ENCODE peak calls at places on chromosomes 13 and 19, in seven cellular contexts. One of them, this sample, is unnamed.
A peak's percentile ranks its signal among the peaks of the same experiment; 100 is the strongest.

GRCh38 chr13:109494955-109495354 is 291.4 kb downstream of the IRS2 start:
- DNase-seq in tibial artery: no peak
- DNase-seq in epithelial cell of esophagus: peak; percentile 81
- DNase-seq in DND-41: no peak
- DNase-seq in GM12865: no peak
- DNase-seq in transverse colon: no peak
- DNase-seq in neural crest cell: no peak
- DNase-seq in this sample: peak; percentile 81

GRCh38 chr19:39265321-39265916 is 2.8 kb upstream of the IFNL2 start:
- DNase-seq in tibial artery: no peak
- DNase-seq in epithelial cell of esophagus: no peak
- DNase-seq in DND-41: no peak
- DNase-seq in GM12865: no peak
- DNase-seq in transverse colon: no peak
- DNase-seq in neural crest cell: no peak
- DNase-seq in this sample: no peak

GRCh38 chr19:1967087-1967608 is 26.2 kb downstream of the CSNK1G2 start:
- DNase-seq in tibial artery: no peak
- DNase-seq in epithelial cell of esophagus: no peak
- DNase-seq in DND-41: no peak
- DNase-seq in GM12865: no peak
- DNase-seq in transverse colon: no peak
- DNase-seq in neural crest cell: no peak
- DNase-seq in this sample: no peak

GRCh38 chr19:16419671-16420394 is 51.9 kb downstream of the EPS15L1 start:
- DNase-seq in tibial artery: no peak
- DNase-seq in epithelial cell of esophagus: no peak
- DNase-seq in DND-41: no peak
- DNase-seq in GM12865: no peak
- DNase-seq in transverse colon: no peak
- DNase-seq in neural crest cell: no peak
- DNase-seq in this sample: no peak

GRCh38 chr19:5343848-5344247 is 3.2 kb upstream of the PTPRS start:
- DNase-seq in tibial artery: no peak
- DNase-seq in epithelial cell of esophagus: peak; percentile 8
- DNase-seq in DND-41: no peak
- DNase-seq in GM12865: no peak
- DNase-seq in transverse colon: no peak
- DNase-seq in neural crest cell: no peak
- DNase-seq in this sample: peak; percentile 60

GRCh38 chr13:108663710-108664109 is 34.3 kb downstream of the MYO16 start:
- DNase-seq in tibial artery: no peak
- DNase-seq in epithelial cell of esophagus: no peak
- DNase-seq in DND-41: no peak
- DNase-seq in GM12865: no peak
- DNase-seq in transverse colon: no peak
- DNase-seq in neural crest cell: no peak
- DNase-seq in this sample: no peak

GRCh38 chr13:77868717-77869116 is 49.9 kb downstream of the EDNRB start:
- DNase-seq in tibial artery: no peak
- DNase-seq in epithelial cell of esophagus: peak; percentile 19
- DNase-seq in DND-41: no peak
- DNase-seq in GM12865: no peak
- DNase-seq in transverse colon: no peak
- DNase-seq in neural crest cell: no peak
- DNase-seq in this sample: no peak

GRCh38 chr13:112733112-112733511 is 43.3 kb downstream of the ATP11A start:
- DNase-seq in tibial artery: no peak
- DNase-seq in epithelial cell of esophagus: no peak
- DNase-seq in DND-41: no peak
- DNase-seq in GM12865: no peak
- DNase-seq in transverse colon: no peak
- DNase-seq in neural crest cell: no peak
- DNase-seq in this sample: no peak

GRCh38 chr13:97003071-97003470 is 8.8 kb upstream of the OXGR1 start:
- DNase-seq in tibial artery: no peak
- DNase-seq in epithelial cell of esophagus: no peak
- DNase-seq in DND-41: no peak
- DNase-seq in GM12865: no peak
- DNase-seq in transverse colon: no peak
- DNase-seq in neural crest cell: no peak
- DNase-seq in this sample: no peak

GRCh38 chr19:1408300-1409203 is 1.2 kb downstream of the DAZAP1 start:
- DNase-seq in tibial artery: no peak
- DNase-seq in epithelial cell of esophagus: peak; percentile 51
- DNase-seq in DND-41: peak; percentile 57
- DNase-seq in GM12865: peak; percentile 62
- DNase-seq in transverse colon: peak; percentile 55
- DNase-seq in neural crest cell: peak; percentile 30
- DNase-seq in this sample: peak; percentile 41

GRCh38 chr19:51450730-51451307 is 7.4 kb downstream of the SIGLEC8 start:
- DNase-seq in tibial artery: no peak
- DNase-seq in epithelial cell of esophagus: no peak
- DNase-seq in DND-41: no peak
- DNase-seq in GM12865: no peak
- DNase-seq in transverse colon: no peak
- DNase-seq in neural crest cell: no peak
- DNase-seq in this sample: no peak

GRCh38 chr19:55642153-55643002 is 1.1 kb upstream of the ZNF581 start:
- DNase-seq in tibial artery: no peak
- DNase-seq in epithelial cell of esophagus: peak; percentile 27
- DNase-seq in DND-41: peak; percentile 46
- DNase-seq in GM12865: peak; percentile 49
- DNase-seq in transverse colon: peak; percentile 51
- DNase-seq in neural crest cell: no peak
- DNase-seq in this sample: no peak

GRCh38 chr13:83056269-83056668 is 826.0 kb downstream of the SLITRK1 start:
- DNase-seq in tibial artery: no peak
- DNase-seq in epithelial cell of esophagus: no peak
- DNase-seq in DND-41: no peak
- DNase-seq in GM12865: no peak
- DNase-seq in transverse colon: no peak
- DNase-seq in neural crest cell: no peak
- DNase-seq in this sample: no peak

GRCh38 chr13:114235697-114236096 is 1.0 kb downstream of the CDC16 start:
- DNase-seq in tibial artery: no peak
- DNase-seq in epithelial cell of esophagus: peak; percentile 7
- DNase-seq in DND-41: no peak
- DNase-seq in GM12865: no peak
- DNase-seq in transverse colon: no peak
- DNase-seq in neural crest cell: no peak
- DNase-seq in this sample: no peak

GRCh38 chr19:10109528-10109927 is 2.0 kb upstream of the P2RY11 start:
- DNase-seq in tibial artery: no peak
- DNase-seq in epithelial cell of esophagus: no peak
- DNase-seq in DND-41: no peak
- DNase-seq in GM12865: no peak
- DNase-seq in transverse colon: no peak
- DNase-seq in neural crest cell: no peak
- DNase-seq in this sample: no peak

GRCh38 chr13:25468330-25469178 is 96.8 kb downstream of the ATP8A2 start:
- DNase-seq in tibial artery: no peak
- DNase-seq in epithelial cell of esophagus: peak; percentile 30
- DNase-seq in DND-41: no peak
- DNase-seq in GM12865: peak; percentile 2
- DNase-seq in transverse colon: no peak
- DNase-seq in neural crest cell: peak; percentile 47
- DNase-seq in this sample: no peak

GRCh38 chr13:47188802-47189201 is 291.9 kb upstream of the HTR2A start:
- DNase-seq in tibial artery: no peak
- DNase-seq in epithelial cell of esophagus: peak; percentile 31
- DNase-seq in DND-41: no peak
- DNase-seq in GM12865: peak; percentile 14
- DNase-seq in transverse colon: no peak
- DNase-seq in neural crest cell: no peak
- DNase-seq in this sample: peak; percentile 50

GRCh38 chr13:27569405-27569804 is 50.9 kb downstream of the LNX2 start:
- DNase-seq in tibial artery: no peak
- DNase-seq in epithelial cell of esophagus: peak; percentile 91
- DNase-seq in DND-41: no peak
- DNase-seq in GM12865: no peak
- DNase-seq in transverse colon: no peak
- DNase-seq in neural crest cell: no peak
- DNase-seq in this sample: no peak

GRCh38 chr13:98443329-98443728 is 133.6 kb downstream of the STK24 start:
- DNase-seq in tibial artery: no peak
- DNase-seq in epithelial cell of esophagus: peak; percentile 94
- DNase-seq in DND-41: no peak
- DNase-seq in GM12865: no peak
- DNase-seq in transverse colon: no peak
- DNase-seq in neural crest cell: no peak
- DNase-seq in this sample: peak; percentile 85

GRCh38 chr19:7857727-7858701 is 16.2 kb downstream of the PRR36 start:
- DNase-seq in tibial artery: no peak
- DNase-seq in epithelial cell of esophagus: no peak
- DNase-seq in DND-41: no peak
- DNase-seq in GM12865: no peak
- DNase-seq in transverse colon: no peak
- DNase-seq in neural crest cell: peak; percentile 48
- DNase-seq in this sample: no peak

GRCh38 chr13:59543418-59543817 is 620.3 kb downstream of the DIAPH3 start:
- DNase-seq in tibial artery: no peak
- DNase-seq in epithelial cell of esophagus: no peak
- DNase-seq in DND-41: no peak
- DNase-seq in GM12865: no peak
- DNase-seq in transverse colon: no peak
- DNase-seq in neural crest cell: no peak
- DNase-seq in this sample: no peak

GRCh38 chr13:38394777-38395504 is 45.3 kb downstream of the UFM1 start:
- DNase-seq in tibial artery: no peak
- DNase-seq in epithelial cell of esophagus: peak; percentile 84
- DNase-seq in DND-41: no peak
- DNase-seq in GM12865: no peak
- DNase-seq in transverse colon: no peak
- DNase-seq in neural crest cell: no peak
- DNase-seq in this sample: peak; percentile 85

GRCh38 chr19:39430675-39431593 is 4.8 kb downstream of the RPS16 start:
- DNase-seq in tibial artery: no peak
- DNase-seq in epithelial cell of esophagus: peak; percentile 97
- DNase-seq in DND-41: no peak
- DNase-seq in GM12865: peak; percentile 86
- DNase-seq in transverse colon: peak; percentile 59
- DNase-seq in neural crest cell: no peak
- DNase-seq in this sample: peak; percentile 70

GRCh38 chr19:30131246-30131645 is 189.2 kb downstream of the URI1 start:
- DNase-seq in tibial artery: no peak
- DNase-seq in epithelial cell of esophagus: no peak
- DNase-seq in DND-41: no peak
- DNase-seq in GM12865: no peak
- DNase-seq in transverse colon: no peak
- DNase-seq in neural crest cell: no peak
- DNase-seq in this sample: no peak

GRCh38 chr19:3783660-3784584 is 2.3 kb downstream of the MATK start:
- DNase-seq in tibial artery: no peak
- DNase-seq in epithelial cell of esophagus: no peak
- DNase-seq in DND-41: no peak
- DNase-seq in GM12865: no peak
- DNase-seq in transverse colon: no peak
- DNase-seq in neural crest cell: no peak
- DNase-seq in this sample: no peak

GRCh38 chr13:42832341-42833153 is 51.2 kb downstream of the FAM216B start:
- DNase-seq in tibial artery: no peak
- DNase-seq in epithelial cell of esophagus: peak; percentile 87
- DNase-seq in DND-41: peak; percentile 7
- DNase-seq in GM12865: no peak
- DNase-seq in transverse colon: peak; percentile 31
- DNase-seq in neural crest cell: no peak
- DNase-seq in this sample: peak; percentile 77

GRCh38 chr13:42835012-42835411 is 53.6 kb downstream of the FAM216B start:
- DNase-seq in tibial artery: no peak
- DNase-seq in epithelial cell of esophagus: no peak
- DNase-seq in DND-41: no peak
- DNase-seq in GM12865: no peak
- DNase-seq in transverse colon: no peak
- DNase-seq in neural crest cell: no peak
- DNase-seq in this sample: no peak

GRCh38 chr13:42836930-42837329 is 55.5 kb downstream of the FAM216B start:
- DNase-seq in tibial artery: no peak
- DNase-seq in epithelial cell of esophagus: peak; percentile 27
- DNase-seq in DND-41: no peak
- DNase-seq in GM12865: no peak
- DNase-seq in transverse colon: peak; percentile 12
- DNase-seq in neural crest cell: no peak
- DNase-seq in this sample: peak; percentile 61
- TF ChIP-seq CTCF in tibial artery: no peak
- TF ChIP-seq CTCF in epithelial cell of esophagus: peak; percentile 52
- TF ChIP-seq CTCF in DND-41: peak; percentile 29
- TF ChIP-seq CTCF in GM12865: no peak
- TF ChIP-seq CTCF in transverse colon: peak; percentile 21
- TF ChIP-seq CTCF in neural crest cell: peak; percentile 38
- TF ChIP-seq CTCF in this sample: peak; percentile 66

DNA sequence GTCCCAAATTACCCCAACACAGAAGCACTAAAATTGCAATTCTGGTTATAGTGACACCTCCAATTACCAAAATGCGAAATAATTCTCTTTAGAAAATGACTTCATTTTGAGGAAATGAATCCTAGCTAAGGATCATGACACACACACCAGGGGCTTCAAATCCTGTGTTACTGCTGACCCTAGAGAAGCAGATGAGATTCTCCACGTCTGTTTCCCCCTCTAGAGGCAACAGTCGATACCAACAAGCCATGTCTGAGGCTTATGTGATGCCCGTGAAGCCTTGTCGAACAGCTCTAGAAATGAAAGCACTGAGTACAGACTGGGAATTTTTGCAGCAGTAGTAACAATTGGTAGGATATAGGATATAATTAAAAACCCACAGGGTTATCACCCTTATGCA is 153.6 kb upstream of the TMTC4 start:
- DNase-seq in tibial artery: no peak
- DNase-seq in epithelial cell of esophagus: no peak
- DNase-seq in DND-41: no peak
- DNase-seq in GM12865: no peak
- DNase-seq in transverse colon: no peak
- DNase-seq in neural crest cell: no peak
- DNase-seq in this sample: no peak
- TF ChIP-seq CTCF in tibial artery: no peak
- TF ChIP-seq CTCF in epithelial cell of esophagus: peak; percentile 5
- TF ChIP-seq CTCF in DND-41: peak; percentile 8
- TF ChIP-seq CTCF in GM12865: no peak
- TF ChIP-seq CTCF in transverse colon: no peak
- TF ChIP-seq CTCF in neural crest cell: peak; percentile 49
- TF ChIP-seq CTCF in this sample: no peak

DNA sequence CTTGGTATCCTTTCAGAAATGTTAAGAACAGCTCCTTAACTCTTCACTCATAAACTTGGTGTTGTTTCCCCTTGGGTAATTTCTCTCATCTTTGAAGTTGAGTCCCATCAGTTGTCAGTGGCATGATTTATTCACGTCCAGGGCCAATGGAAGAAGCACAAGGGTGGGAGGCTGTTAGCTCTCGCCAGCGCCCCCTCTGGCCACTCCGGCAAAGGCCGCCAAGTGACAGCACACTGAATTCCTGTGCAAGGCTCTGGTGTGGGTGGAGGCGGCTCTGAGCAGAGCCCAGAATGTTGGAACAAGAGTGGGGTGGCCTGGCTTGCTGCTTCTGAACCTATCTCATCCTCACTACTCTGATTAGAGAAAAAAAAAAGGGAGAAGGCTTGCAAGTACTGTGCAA is 13.1 kb upstream of the MEDAG start:
- DNase-seq in tibial artery: peak; percentile 84
- DNase-seq in epithelial cell of esophagus: peak; percentile 23
- DNase-seq in DND-41: peak; percentile 17
- DNase-seq in GM12865: peak; percentile 18
- DNase-seq in transverse colon: no peak
- DNase-seq in neural crest cell: peak; percentile 47
- DNase-seq in this sample: peak; percentile 19
- TF ChIP-seq CTCF in tibial artery: peak; percentile 33
- TF ChIP-seq CTCF in epithelial cell of esophagus: peak; percentile 37
- TF ChIP-seq CTCF in DND-41: peak; percentile 46
- TF ChIP-seq CTCF in GM12865: peak; percentile 45
- TF ChIP-seq CTCF in transverse colon: no peak
- TF ChIP-seq CTCF in neural crest cell: peak; percentile 62
- TF ChIP-seq CTCF in this sample: peak; percentile 77

GRCh38 chr19:13089139-13089856 is 13.4 kb downstream of the LYL1 start:
- DNase-seq in tibial artery: no peak
- DNase-seq in epithelial cell of esophagus: no peak
- DNase-seq in DND-41: no peak
- DNase-seq in GM12865: peak; percentile 35
- DNase-seq in transverse colon: no peak
- DNase-seq in neural crest cell: no peak
- DNase-seq in this sample: no peak
- TF ChIP-seq CTCF in tibial artery: peak; percentile 31
- TF ChIP-seq CTCF in epithelial cell of esophagus: peak; percentile 26
- TF ChIP-seq CTCF in DND-41: peak; percentile 49
- TF ChIP-seq CTCF in GM12865: peak; percentile 67
- TF ChIP-seq CTCF in transverse colon: no peak
- TF ChIP-seq CTCF in neural crest cell: peak; percentile 48
- TF ChIP-seq CTCF in this sample: peak; percentile 70